ENCODE peak calls at places on chromosomes 4 and X, in five cellular contexts. I, N, O, T and B are unnamed samples.

GRCh38 chrX:16838202-16839066 is 31.7 kb downstream of the RBBP7 start:
- DNase-seq in I (peak; percentile 74), N (no peak), O (no peak), T (no peak), B (no peak)

GRCh38 chrX:18133605-18134004 is 87.1 kb downstream of the BEND2 start:
- DNase-seq in I (no peak), N (no peak), O (no peak), T (no peak), B (no peak)

GRCh38 chr4:111556141-111556781 is 589.0 kb upstream of the FAM241A start:
- DNase-seq in I (no peak), N (no peak), O (no peak), T (no peak), B (no peak)

GRCh38 chrX:12951590-12951965 is 23.3 kb upstream of the TMSB4X start:
- DNase-seq in I (no peak), N (no peak), O (no peak), T (no peak), B (no peak)

GRCh38 chr4:185792384-185793146 is 19.4 kb downstream of the SORBS2 start:
- DNase-seq in I (peak; percentile 99), N (peak; percentile 29), O (no peak), T (no peak), B (peak; percentile 95)

GRCh38 chrX:154449618-154450017 is 5.7 kb downstream of the FAM50A start:
- DNase-seq in I (no peak), N (no peak), O (no peak), T (no peak), B (no peak)

GRCh38 chr4:128542047-128542446 is 254.4 kb upstream of the PGRMC2 start:
- DNase-seq in I (no peak), N (no peak), O (no peak), T (no peak), B (no peak)

GRCh38 chr4:63020661-63021060 is 1388.6 kb downstream of the TECRL start:
- DNase-seq in I (no peak), N (no peak), O (no peak), T (no peak), B (no peak)

GRCh38 chr4:86935833-86936721 is 1.3 kb downstream of the AFF1 start:
- DNase-seq in I (peak; percentile 75), N (peak; percentile 89), O (no peak), T (peak; percentile 83), B (peak; percentile 62)

GRCh38 chr4:56757270-56757746 is 64.2 kb downstream of the SPINK2 start:
- DNase-seq in I (no peak), N (no peak), O (no peak), T (peak; percentile 35), B (no peak)